ENCODE peak calls at places on chromosomes 1 and 21, in eight cellular contexts. H is heart left ventricle; T is CD8-positive, alpha-beta T cell; I is choroid plexus epithelial cell; Q is left lung; S is fibroblast of the aortic adventitia; B is ascending aorta; M is hepatocyte. J is an unnamed sample.

GRCh38 chr1:30083800-30084464 is 639.5 kb downstream of the MATN1 start:
- DNase-seq in M (peak; percentile 58), S (peak; percentile 82), B (no peak), T (no peak), Q (no peak), I (peak; percentile 82), H (peak; percentile 34), J (peak; percentile 58)

GRCh38 chr21:46099476-46099875 is 1.6 kb downstream of the COL6A2 start:
- DNase-seq in T (peak; percentile 48), Q (peak; percentile 72), B (peak; percentile 10), H (peak; percentile 38), M (peak; percentile 55), S (peak; percentile 52), I (peak; percentile 52), J (peak; percentile 57)

GRCh38 chr1:210302501-210302900 is 26.2 kb upstream of the HHAT start:
- DNase-seq in H (no peak), T (no peak), S (no peak), M (no peak), I (no peak), B (no peak), Q (no peak), J (no peak)

GRCh38 chr1:158803681-158804080 is 22.7 kb upstream of the OR6N2 start:
- DNase-seq in T (no peak), M (no peak), H (no peak), I (no peak), S (no peak), B (no peak), Q (no peak), J (no peak)

GRCh38 chr21:19198801-19199200 is 795.2 kb upstream of the TMPRSS15 start:
- DNase-seq in T (no peak), H (no peak), Q (no peak), B (no peak), M (no peak), S (no peak), I (no peak), J (peak; percentile 35)

GRCh38 chr21:34648739-34649297 is 20.0 kb upstream of the CLIC6 start:
- DNase-seq in M (no peak), Q (no peak), T (no peak), H (no peak), S (no peak), B (no peak), I (no peak), J (no peak)

GRCh38 chr1:112317556-112317955 is 78.5 kb upstream of the CTTNBP2NL start:
- DNase-seq in Q (no peak), T (no peak), B (no peak), H (no peak), S (peak; percentile 14), M (peak; percentile 20), I (no peak), J (no peak)

GRCh38 chr1:29133861-29134694 is 10.4 kb upstream of the TMEM200B start:
- DNase-seq in T (no peak), H (no peak), S (no peak), I (no peak), M (no peak), B (no peak), Q (peak; percentile 81), J (no peak)

GRCh38 chr1:8121261-8122159 is 95.4 kb upstream of the ERRFI1 start:
- DNase-seq in B (peak; percentile 67), S (peak; percentile 96), H (no peak), I (peak; percentile 94), M (peak; percentile 61), T (no peak), Q (no peak), J (peak; percentile 45)

GRCh38 chr1:25501235-25502058 is 42.0 kb upstream of the LDLRAP1 start:
- DNase-seq in T (no peak), Q (no peak), S (peak; percentile 79), I (peak; percentile 23), H (no peak), M (peak; percentile 77), B (no peak), J (peak; percentile 54)

GRCh38 chr1:161200421-161200991 is 1.7 kb upstream of the ADAMTS4 start:
- DNase-seq in M (no peak), H (no peak), B (no peak), T (no peak), I (no peak), S (no peak), Q (no peak), J (no peak)

GRCh38 chr1:64163972-64164371 is 39.5 kb upstream of the UBE2U start:
- DNase-seq in H (no peak), B (no peak), S (peak; percentile 73), I (peak; percentile 76), Q (no peak), T (no peak), M (peak; percentile 26), J (peak; percentile 44)

GRCh38 chr1:239872554-239872953 is 219.1 kb upstream of the FMN2 start:
- DNase-seq in M (no peak), Q (no peak), I (no peak), S (no peak), B (no peak), H (no peak), T (no peak), J (no peak)

GRCh38 chr1:225996946-225997545 is 2.1 kb downstream of the SDE2 start:
- DNase-seq in H (no peak), M (no peak), T (no peak), B (no peak), Q (no peak), S (peak; percentile 7), I (peak; percentile 39), J (no peak)
- H3K4me3 ChIP-seq in H (no peak overlapping the region), M (no peak overlapping the region), T (no peak overlapping the region), B (no peak overlapping the region), Q (no peak overlapping the region), S (no peak overlapping the region), I (no peak overlapping the region), J (peak overlapping the region; percentile 94)

GRCh38 chr1:151255381-151255780 is 847 bp downstream of the PSMD4 start:
- DNase-seq in M (no peak), I (peak; percentile 42), T (no peak), B (no peak), Q (no peak), H (no peak), S (no peak), J (peak; percentile 24)
- H3K4me3 ChIP-seq in M (peak overlapping the region; percentile 93), I (peak overlapping the region; percentile 87), T (peak overlapping the region; percentile 66), B (peak overlapping the region; percentile 82), Q (peak overlapping the region; percentile 95), H (peak overlapping the region; percentile 95), S (peak overlapping the region; percentile 88), J (peak overlapping the region; percentile 81)

GRCh38 chr1:246219508-246220030 is 287.5 kb downstream of the SMYD3 start:
- DNase-seq in B (no peak), Q (no peak), T (no peak), H (no peak), M (peak; percentile 23), I (peak; percentile 52), S (no peak), J (peak; percentile 23)

GRCh38 chr1:246218686-246219085 is 288.4 kb downstream of the SMYD3 start:
- DNase-seq in M (no peak), H (no peak), T (no peak), Q (no peak), S (no peak), I (no peak), B (no peak), J (no peak)

GRCh38 chr1:246220495-246221065 is 286.5 kb downstream of the SMYD3 start:
- DNase-seq in T (no peak), Q (no peak), I (no peak), M (no peak), B (no peak), H (no peak), S (no peak), J (no peak)

GRCh38 chr1:246221390-246222240 is 285.5 kb downstream of the SMYD3 start:
- DNase-seq in B (no peak), I (no peak), H (no peak), S (no peak), T (no peak), M (no peak), Q (no peak), J (no peak)
- H3K4me3 ChIP-seq in B (no peak overlapping the region), I (no peak overlapping the region), H (no peak overlapping the region), S (no peak overlapping the region), T (no peak overlapping the region), M (no peak overlapping the region), Q (no peak overlapping the region), J (no peak overlapping the region)

GRCh38 chr1:94022471-94023189 is 98.3 kb downstream of the ABCA4 start:
- DNase-seq in T (no peak), I (peak; percentile 94), B (no peak), H (no peak), S (peak; percentile 99), M (no peak), Q (no peak), J (peak; percentile 60)

GRCh38 chr1:94027735-94028515 is 93.0 kb downstream of the ABCA4 start:
- DNase-seq in H (no peak), B (no peak), T (no peak), I (no peak), Q (no peak), S (no peak), M (peak; percentile 50), J (no peak)

GRCh38 chr1:94026869-94027388 is 94.0 kb downstream of the ABCA4 start:
- DNase-seq in B (no peak), S (no peak), I (no peak), Q (no peak), H (no peak), T (no peak), M (no peak), J (no peak)

GRCh38 chr1:94024109-94024792 is 96.7 kb downstream of the ABCA4 start:
- DNase-seq in M (no peak), H (no peak), Q (no peak), B (no peak), I (no peak), T (no peak), S (no peak), J (no peak)

GRCh38 chr1:94025383-94026340 is 95.3 kb downstream of the ABCA4 start:
- DNase-seq in S (peak; percentile 92), Q (no peak), B (no peak), I (peak; percentile 90), T (no peak), M (peak; percentile 78), H (no peak), J (peak; percentile 90)
- H3K4me3 ChIP-seq in S (no peak overlapping the region), Q (no peak overlapping the region), B (no peak overlapping the region), I (no peak overlapping the region), T (no peak overlapping the region), M (no peak overlapping the region), H (no peak overlapping the region), J (peak overlapping the region; percentile 79)

GRCh38 chr1:66399888-66400529 is 133.9 kb upstream of the SGIP1 start:
- DNase-seq in S (no peak), B (no peak), Q (no peak), T (no peak), I (peak; percentile 6), H (no peak), M (no peak), J (no peak)

GRCh38 chr1:66403031-66403731 is 130.8 kb upstream of the SGIP1 start:
- DNase-seq in Q (no peak), T (no peak), S (peak; percentile 42), M (no peak), I (no peak), H (no peak), B (no peak), J (no peak)

GRCh38 chr1:66401244-66401643 is 132.7 kb upstream of the SGIP1 start:
- DNase-seq in T (no peak), M (no peak), B (no peak), H (no peak), S (no peak), I (no peak), Q (no peak), J (no peak)

GRCh38 chr1:66402194-66402593 is 131.8 kb upstream of the SGIP1 start:
- DNase-seq in T (no peak), S (peak; percentile 72), B (no peak), M (no peak), Q (no peak), H (peak; percentile 85), I (peak; percentile 62), J (no peak)

GRCh38 chr1:66400660-66401059 is 133.3 kb upstream of the SGIP1 start:
- DNase-seq in T (no peak), Q (no peak), H (no peak), I (no peak), S (no peak), M (no peak), B (no peak), J (no peak)
- H3K4me3 ChIP-seq in T (no peak overlapping the region), Q (no peak overlapping the region), H (no peak overlapping the region), I (no peak overlapping the region), S (no peak overlapping the region), M (no peak overlapping the region), B (no peak overlapping the region), J (no peak overlapping the region)

J was measured in PC-3.